ENCODE peak calls at places on chromosomes 4 and X, in seven cellular contexts. Z is neuronal stem cell, Q is H1, J is IMR-90, M is H9, B is mesenchymal stem cell, H is trophoblast cell. G is an unnamed sample.

GRCh38 chr4:119592708-119593298 is 35.8 kb downstream of the PDE5A start:
- DNase-seq in H (no peak), Z (no peak), B (peak; percentile 34), J (peak; percentile 55), Q (no peak), M (no peak), G (no peak)

GRCh38 chrX:16136080-16136479 is 12.7 kb downstream of the GRPR start:
- DNase-seq in H (no peak), Z (no peak), B (no peak), M (no peak), Q (no peak), J (peak; percentile 18), G (no peak)

GRCh38 chrX:134821370-134821769 is 163.1 kb upstream of the PLAC1 start:
- DNase-seq in J (peak; percentile 73), H (no peak), Z (no peak), B (peak; percentile 87), M (peak; percentile 30), Q (no peak), G (peak; percentile 89)

GRCh38 chr4:89338206-89338605 is 30.6 kb upstream of the GPRIN3 start:
- DNase-seq in Q (no peak), H (no peak), B (no peak), M (no peak), Z (no peak), J (no peak), G (no peak)

GRCh38 chrX:11105080-11105479 is 6.1 kb upstream of the HCCS start:
- DNase-seq in Z (no peak), M (no peak), B (peak; percentile 24), J (peak; percentile 54), Q (no peak), H (no peak), G (no peak)

GRCh38 chr4:78057135-78057599 is at the start of gene FRAS1:
- DNase-seq in H (no peak), J (no peak), B (peak; percentile 37), Z (peak; percentile 69), M (peak; percentile 68), Q (no peak), G (peak; percentile 78)

GRCh38 chrX:267771-268261 is 13.4 kb upstream of the PLCXD1 start:
- DNase-seq in Z (no peak), H (no peak), J (no peak), M (peak; percentile 74), B (no peak), Q (no peak), G (no peak)

GRCh38 chrX:71997320-71997719 is 86.7 kb downstream of the NHSL2 start:
- DNase-seq in B (no peak), M (no peak), Q (no peak), H (no peak), J (no peak), Z (no peak), G (peak; percentile 31)

GRCh38 chr4:60805500-60806313 is 394.4 kb upstream of the ADGRL3 start:
- DNase-seq in Q (no peak), H (peak; percentile 4), J (peak; percentile 31), M (no peak), B (peak; percentile 44), Z (peak; percentile 21), G (peak; percentile 65)

GRCh38 chr4:52059372-52059771 is 8.3 kb downstream of the SPATA18 start:
- DNase-seq in Q (no peak), H (no peak), B (peak; percentile 41), M (no peak), J (peak; percentile 46), Z (no peak), G (no peak)

GRCh38 chr4:139297001-139297410 is 4.3 kb upstream of the NAA15 start:
- DNase-seq in M (no peak), J (peak; percentile 54), Z (no peak), H (no peak), B (peak; percentile 57), Q (no peak), G (no peak)

GRCh38 chrX:40434947-40435346 is 145.8 kb upstream of the ATP6AP2 start:
- DNase-seq in B (peak; percentile 52), J (peak; percentile 1), H (no peak), Z (no peak), M (peak; percentile 76), Q (no peak), G (peak; percentile 37)

GRCh38 chrX:119981286-119982070 is 37.9 kb upstream of the NKAP start:
- DNase-seq in Q (no peak), M (peak; percentile 60), J (peak; percentile 5), Z (no peak), H (peak; percentile 10), B (peak; percentile 33), G (peak; percentile 76)

GRCh38 chrX:12950851-12951589 is 23.9 kb upstream of the TMSB4X start:
- DNase-seq in B (no peak), M (peak; percentile 83), J (no peak), Z (no peak), H (no peak), Q (no peak), G (peak; percentile 65)

GRCh38 chr4:39348371-39349265 is 17.5 kb downstream of the RFC1 start:
- DNase-seq in B (peak; percentile 23), Q (no peak), J (peak; percentile 56), M (no peak), Z (no peak), H (peak; percentile 19), G (no peak)

GRCh38 chr4:41009411-41009810 is 204.9 kb downstream of the APBB2 start:
- DNase-seq in Q (no peak), H (no peak), J (peak; percentile 87), B (peak; percentile 22), Z (no peak), M (no peak), G (no peak)

GRCh38 chr4:174544496-174544895 is 22.2 kb upstream of the HPGD start:
- DNase-seq in Z (no peak), J (no peak), B (no peak), H (no peak), M (no peak), Q (no peak), G (no peak)

GRCh38 chrX:130631011-130631410 is 229.2 kb downstream of the RBMX2 start:
- DNase-seq in Z (no peak), B (no peak), H (no peak), Q (no peak), M (no peak), J (no peak), G (no peak)

GRCh38 chr4:127759893-127760292 is 22.2 kb upstream of the HSPA4L start:
- DNase-seq in M (no peak), B (no peak), Z (no peak), H (no peak), Q (no peak), J (peak; percentile 4), G (no peak)

GRCh38 chr4:5477613-5478012 is 230.7 kb downstream of the EVC2 start:
- DNase-seq in Q (no peak), M (no peak), B (no peak), H (no peak), Z (no peak), J (no peak), G (no peak)
- H3K18ac ChIP-seq in Q (no peak overlapping the region), M (no peak overlapping the region), B (no peak overlapping the region), H (no peak overlapping the region), Z (no peak overlapping the region), J (no peak overlapping the region), G (no peak overlapping the region)

DNA sequence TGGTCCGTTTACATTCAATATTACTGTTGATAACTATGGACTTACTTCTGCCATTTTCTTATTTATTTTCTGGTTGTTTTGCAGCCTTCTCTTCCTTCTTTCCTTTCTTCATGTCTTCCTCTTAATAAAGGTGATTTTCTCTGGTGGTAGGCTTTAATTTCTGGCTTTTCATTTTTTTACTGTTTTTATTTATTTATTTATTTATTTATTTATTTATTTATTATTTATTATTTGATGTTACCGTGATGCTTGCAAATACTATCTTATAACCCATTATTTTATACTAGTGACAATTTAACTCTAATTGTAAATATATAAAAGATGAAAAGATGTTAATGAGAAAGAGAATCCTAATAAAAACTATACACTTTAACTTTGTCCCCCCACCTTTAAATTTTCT is 112.8 kb downstream of the SPIN3 start:
- DNase-seq in B (no peak), J (no peak), M (no peak), H (no peak), Z (no peak), Q (no peak), G (no peak)
- H3K4ac ChIP-seq in B (no peak overlapping the region), J (no peak overlapping the region), M (no peak overlapping the region), H (no peak overlapping the region), Z (no peak overlapping the region), Q (no peak overlapping the region), G (no peak overlapping the region)

GRCh38 chr4:22372958-22373357 is 142.9 kb downstream of the ADGRA3 start:
- DNase-seq in J (no peak), Z (no peak), M (no peak), B (no peak), H (no peak), Q (no peak), G (no peak)

GRCh38 chr4:22369901-22370562 is 145.8 kb downstream of the ADGRA3 start:
- DNase-seq in B (no peak), Q (no peak), J (no peak), Z (no peak), M (no peak), H (no peak), G (no peak)
- H3K18ac ChIP-seq in B (no peak overlapping the region), Q (no peak overlapping the region), J (no peak overlapping the region), Z (no peak overlapping the region), M (no peak overlapping the region), H (no peak overlapping the region), G (no peak overlapping the region)

GRCh38 chr4:10643600-10644425 is 40.8 kb downstream of the CLNK start:
- DNase-seq in Q (no peak), B (no peak), H (no peak), Z (no peak), J (peak; percentile 20), M (no peak), G (no peak)
- H3K4ac ChIP-seq in Q (no peak overlapping the region), B (no peak overlapping the region), H (no peak overlapping the region), Z (no peak overlapping the region), J (no peak overlapping the region), M (no peak overlapping the region), G (no peak overlapping the region)

GRCh38 chrX:47484885-47485284 is 1.9 kb upstream of the ZNF41 start:
- DNase-seq in H (no peak), Q (no peak), Z (no peak), J (no peak), M (no peak), B (no peak), G (no peak)
- H3K18ac ChIP-seq in H (no peak overlapping the region), Q (no peak overlapping the region), Z (no peak overlapping the region), J (no peak overlapping the region), M (no peak overlapping the region), B (no peak overlapping the region), G (no peak overlapping the region)

GRCh38 chrX:39331062-39331704 is 529.9 kb downstream of the MID1IP1 start:
- DNase-seq in J (no peak), B (peak; percentile 29), Q (no peak), M (no peak), Z (no peak), H (no peak), G (no peak)
- H3K4ac ChIP-seq in J (no peak overlapping the region), B (no peak overlapping the region), Q (no peak overlapping the region), M (no peak overlapping the region), Z (no peak overlapping the region), H (no peak overlapping the region), G (no peak overlapping the region)

DNA sequence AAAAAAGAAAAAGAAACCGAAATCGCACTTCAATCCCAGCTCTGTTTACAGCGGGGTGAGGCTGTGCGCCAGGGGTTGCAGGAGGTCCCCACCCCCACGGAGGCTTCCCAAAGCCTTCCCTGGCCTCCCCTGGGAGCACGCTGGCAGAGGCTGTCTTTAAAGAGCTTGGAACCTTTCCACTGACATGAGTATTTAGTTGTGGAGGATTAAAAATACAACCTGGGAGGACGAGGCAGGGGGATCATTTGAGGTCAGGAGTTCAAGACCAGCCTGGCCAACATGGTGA is 69.1 kb downstream of the PPP2R2C start:
- DNase-seq in H (no peak), J (no peak), Q (no peak), B (no peak), Z (no peak), M (no peak), G (no peak)
- H3K18ac ChIP-seq in H (no peak overlapping the region), J (no peak overlapping the region), Q (no peak overlapping the region), B (no peak overlapping the region), Z (no peak overlapping the region), M (no peak overlapping the region), G (no peak overlapping the region)